ENCODE peak calls at places on chromosomes 2 and 18, in seven cellular contexts. One of them, this sample, is unnamed.

GRCh38 chr2:112700004-112700667 is 20.7 kb upstream of the NT5DC4 start:
- DNase-seq in activated gamma-delta T cell treated with Interleukin-2 at 50 U/mL for 16 hours: no peak
- DNase-seq in activated CD4-positive, alpha-beta T cell treated with anti-CD3 and anti-CD28 coated beads for 1 hour: no peak
- DNase-seq in fibroblast of lung: no peak
- DNase-seq in MM.1S: no peak
- DNase-seq in HTR-8/SVneo: no peak
- DNase-seq in NCI-H1694: no peak
- DNase-seq in this sample: no peak

GRCh38 chr2:48207201-48207641 is 300.9 kb upstream of the FBXO11 start:
- DNase-seq in NCI-H1694: no peak
- DNase-seq in activated gamma-delta T cell treated with Interleukin-2 at 50 U/mL for 16 hours: no peak
- DNase-seq in HTR-8/SVneo: no peak
- DNase-seq in activated CD4-positive, alpha-beta T cell treated with anti-CD3 and anti-CD28 coated beads for 1 hour: no peak
- DNase-seq in fibroblast of lung: no peak
- DNase-seq in MM.1S: no peak
- DNase-seq in this sample: no peak

GRCh38 chr2:121049141-121049540 is 235.9 kb downstream of the TFCP2L1 start:
- DNase-seq in activated gamma-delta T cell treated with Interleukin-2 at 50 U/mL for 16 hours: no peak
- DNase-seq in MM.1S: no peak
- DNase-seq in activated CD4-positive, alpha-beta T cell treated with anti-CD3 and anti-CD28 coated beads for 1 hour: no peak
- DNase-seq in HTR-8/SVneo: no peak
- DNase-seq in NCI-H1694: no peak
- DNase-seq in fibroblast of lung: no peak
- DNase-seq in this sample: no peak

GRCh38 chr2:54709341-54709809 is 14.1 kb upstream of the EML6 start:
- DNase-seq in HTR-8/SVneo: no peak
- DNase-seq in fibroblast of lung: no peak
- DNase-seq in MM.1S: no peak
- DNase-seq in activated gamma-delta T cell treated with Interleukin-2 at 50 U/mL for 16 hours: no peak
- DNase-seq in activated CD4-positive, alpha-beta T cell treated with anti-CD3 and anti-CD28 coated beads for 1 hour: no peak
- DNase-seq in NCI-H1694: no peak
- DNase-seq in this sample: no peak

GRCh38 chr2:97695744-97696143 is 17.6 kb upstream of the ZAP70 start:
- DNase-seq in NCI-H1694: no peak
- DNase-seq in HTR-8/SVneo: no peak
- DNase-seq in MM.1S: no peak
- DNase-seq in activated CD4-positive, alpha-beta T cell treated with anti-CD3 and anti-CD28 coated beads for 1 hour: no peak
- DNase-seq in fibroblast of lung: no peak
- DNase-seq in activated gamma-delta T cell treated with Interleukin-2 at 50 U/mL for 16 hours: no peak
- DNase-seq in this sample: no peak

GRCh38 chr18:4096501-4096900 is 358.6 kb downstream of the DLGAP1 start:
- DNase-seq in activated CD4-positive, alpha-beta T cell treated with anti-CD3 and anti-CD28 coated beads for 1 hour: no peak
- DNase-seq in NCI-H1694: no peak
- DNase-seq in activated gamma-delta T cell treated with Interleukin-2 at 50 U/mL for 16 hours: no peak
- DNase-seq in MM.1S: no peak
- DNase-seq in fibroblast of lung: peak
- DNase-seq in HTR-8/SVneo: no peak
- DNase-seq in this sample: no peak

GRCh38 chr18:57921708-57922107 is 118.6 kb upstream of the ATP8B1 start:
- DNase-seq in HTR-8/SVneo: no peak
- DNase-seq in NCI-H1694: no peak
- DNase-seq in activated gamma-delta T cell treated with Interleukin-2 at 50 U/mL for 16 hours: no peak
- DNase-seq in activated CD4-positive, alpha-beta T cell treated with anti-CD3 and anti-CD28 coated beads for 1 hour: no peak
- DNase-seq in MM.1S: no peak
- DNase-seq in fibroblast of lung: peak
- DNase-seq in this sample: no peak

GRCh38 chr2:59726226-59726800 is 827.1 kb downstream of the BCL11A start:
- DNase-seq in activated CD4-positive, alpha-beta T cell treated with anti-CD3 and anti-CD28 coated beads for 1 hour: no peak
- DNase-seq in MM.1S: peak
- DNase-seq in NCI-H1694: no peak
- DNase-seq in activated gamma-delta T cell treated with Interleukin-2 at 50 U/mL for 16 hours: no peak
- DNase-seq in HTR-8/SVneo: no peak
- DNase-seq in fibroblast of lung: no peak
- DNase-seq in this sample: no peak

GRCh38 chr18:6547476-6547875 is 132.8 kb upstream of the L3MBTL4 start:
- DNase-seq in fibroblast of lung: no peak
- DNase-seq in HTR-8/SVneo: no peak
- DNase-seq in activated gamma-delta T cell treated with Interleukin-2 at 50 U/mL for 16 hours: no peak
- DNase-seq in NCI-H1694: no peak
- DNase-seq in MM.1S: no peak
- DNase-seq in activated CD4-positive, alpha-beta T cell treated with anti-CD3 and anti-CD28 coated beads for 1 hour: no peak
- DNase-seq in this sample: no peak

GRCh38 chr2:240672701-240673190 is 9.9 kb downstream of the AQP12B start:
- DNase-seq in HTR-8/SVneo: no peak
- DNase-seq in MM.1S: no peak
- DNase-seq in activated gamma-delta T cell treated with Interleukin-2 at 50 U/mL for 16 hours: no peak
- DNase-seq in fibroblast of lung: no peak
- DNase-seq in NCI-H1694: no peak
- DNase-seq in activated CD4-positive, alpha-beta T cell treated with anti-CD3 and anti-CD28 coated beads for 1 hour: no peak
- DNase-seq in this sample: peak

GRCh38 chr2:205768341-205768740 is 86.0 kb downstream of the NRP2 start:
- DNase-seq in HTR-8/SVneo: no peak
- DNase-seq in NCI-H1694: no peak
- DNase-seq in MM.1S: no peak
- DNase-seq in activated gamma-delta T cell treated with Interleukin-2 at 50 U/mL for 16 hours: no peak
- DNase-seq in activated CD4-positive, alpha-beta T cell treated with anti-CD3 and anti-CD28 coated beads for 1 hour: no peak
- DNase-seq in fibroblast of lung: no peak
- DNase-seq in this sample: no peak

GRCh38 chr2:193276560-193276959 is 1081.8 kb upstream of the TMEFF2 start:
- DNase-seq in fibroblast of lung: no peak
- DNase-seq in activated gamma-delta T cell treated with Interleukin-2 at 50 U/mL for 16 hours: no peak
- DNase-seq in MM.1S: no peak
- DNase-seq in activated CD4-positive, alpha-beta T cell treated with anti-CD3 and anti-CD28 coated beads for 1 hour: no peak
- DNase-seq in NCI-H1694: no peak
- DNase-seq in HTR-8/SVneo: no peak
- DNase-seq in this sample: no peak

GRCh38 chr2:206562375-206562774 is 79.9 kb upstream of the FAM237A start:
- DNase-seq in activated CD4-positive, alpha-beta T cell treated with anti-CD3 and anti-CD28 coated beads for 1 hour: no peak
- DNase-seq in MM.1S: no peak
- DNase-seq in NCI-H1694: no peak
- DNase-seq in fibroblast of lung: peak
- DNase-seq in activated gamma-delta T cell treated with Interleukin-2 at 50 U/mL for 16 hours: no peak
- DNase-seq in HTR-8/SVneo: no peak
- DNase-seq in this sample: no peak

GRCh38 chr2:232875256-232876070 is 5.4 kb downstream of the SNORC start:
- DNase-seq in activated gamma-delta T cell treated with Interleukin-2 at 50 U/mL for 16 hours: no peak
- DNase-seq in fibroblast of lung: no peak
- DNase-seq in MM.1S: no peak
- DNase-seq in activated CD4-positive, alpha-beta T cell treated with anti-CD3 and anti-CD28 coated beads for 1 hour: no peak
- DNase-seq in NCI-H1694: no peak
- DNase-seq in HTR-8/SVneo: no peak
- DNase-seq in this sample: no peak

GRCh38 chr2:105143467-105144127 is 97.9 kb upstream of the GPR45 start:
- DNase-seq in MM.1S: peak
- DNase-seq in HTR-8/SVneo: peak
- DNase-seq in fibroblast of lung: peak
- DNase-seq in activated gamma-delta T cell treated with Interleukin-2 at 50 U/mL for 16 hours: peak
- DNase-seq in activated CD4-positive, alpha-beta T cell treated with anti-CD3 and anti-CD28 coated beads for 1 hour: no peak
- DNase-seq in NCI-H1694: no peak
- DNase-seq in this sample: no peak

This sample was measured in immature natural killer cell.